ENCODE peak calls at places on chromosomes 16 and 17, in seven cellular contexts. E is endothelial cell of umbilical vein, S is ovary, H is suprapubic skin, R is heart left ventricle, U is breast epithelium, C is tibial nerve. P is an unnamed sample.

GRCh38 chr16:75053791-75054555 is 55.1 kb downstream of the ZNRF1 start:
- DNase-seq in C (peak), R (peak), S (peak), H (no peak), E (peak), U (peak), P (peak)

GRCh38 chr17:19305761-19306159 is 56.8 kb downstream of the B9D1 start:
- DNase-seq in E (no peak), S (no peak), H (no peak), R (no peak), C (no peak), U (no peak), P (no peak)

GRCh38 chr17:65554568-65555223 is 6.8 kb downstream of the AXIN2 start:
- DNase-seq in R (peak), C (no peak), H (no peak), E (no peak), U (no peak), S (no peak), P (no peak)

GRCh38 chr16:75304521-75305363 is 53.3 kb upstream of the BCAR1 start:
- DNase-seq in R (no peak), U (no peak), S (peak), E (peak), C (no peak), H (peak), P (peak)

GRCh38 chr17:32567511-32567910 is 80.7 kb downstream of the CDK5R1 start:
- DNase-seq in E (no peak), C (no peak), S (no peak), H (no peak), U (no peak), R (no peak), P (no peak)

GRCh38 chr17:5921919-5922318 is 148.3 kb upstream of the WSCD1 start:
- DNase-seq in C (no peak), H (no peak), R (no peak), S (no peak), E (no peak), U (no peak), P (no peak)

GRCh38 chr17:62792122-62792800 is 15.9 kb downstream of the MARCHF10 start:
- DNase-seq in E (peak), C (no peak), H (no peak), R (no peak), S (no peak), U (no peak), P (peak)

GRCh38 chr16:80144191-80144590 is 396.6 kb upstream of the DYNLRB2 start:
- DNase-seq in R (no peak), U (no peak), C (no peak), S (no peak), H (no peak), E (no peak), P (peak)

GRCh38 chr17:50548831-50549230 is 1.9 kb downstream of the SPATA20 start:
- DNase-seq in E (no peak), R (no peak), H (no peak), C (no peak), S (no peak), U (no peak), P (no peak)

GRCh38 chr16:89201467-89202377 is 1.4 kb upstream of the SLC22A31 start:
- DNase-seq in E (peak), S (peak), R (peak), H (peak), C (no peak), U (peak), P (peak)

GRCh38 chr17:48757524-48757961 is 29.0 kb upstream of the HOXB13 start:
- DNase-seq in H (no peak), E (no peak), U (no peak), R (no peak), C (no peak), S (no peak), P (no peak)

GRCh38 chr17:27954521-27955495 is 61.6 kb upstream of the LYRM9 start:
- DNase-seq in U (no peak), R (no peak), C (no peak), E (no peak), S (no peak), H (no peak), P (no peak)

GRCh38 chr17:75695141-75695829 is 26.0 kb upstream of the ITGB4 start:
- DNase-seq in R (no peak), H (no peak), C (no peak), S (no peak), E (no peak), U (no peak), P (no peak)

GRCh38 chr17:2086306-2086705 is 31.4 kb downstream of the HIC1 start:
- DNase-seq in R (no peak), U (no peak), S (no peak), E (no peak), H (no peak), C (no peak), P (no peak)

GRCh38 chr16:24993722-24994686 is 21.2 kb downstream of the ARHGAP17 start:
- DNase-seq in H (no peak), U (no peak), S (no peak), R (no peak), E (peak), C (no peak), P (no peak)

GRCh38 chr16:10181196-10182162 is 749 bp downstream of the GRIN2A start:
- DNase-seq in E (peak), U (peak), R (peak), C (no peak), S (peak), H (no peak), P (peak)

GRCh38 chr17:80195671-80196529 is 24.2 kb downstream of the SGSH start:
- DNase-seq in U (no peak), R (no peak), E (peak), S (no peak), C (no peak), H (no peak), P (no peak)

GRCh38 chr17:74842146-74842598 is 17.5 kb downstream of the GRIN2C start:
- DNase-seq in H (no peak), E (no peak), R (no peak), S (no peak), U (no peak), C (no peak), P (no peak)

GRCh38 chr17:44451016-44451415 is 52.2 kb downstream of the GPATCH8 start:
- DNase-seq in U (no peak), R (no peak), C (no peak), E (no peak), S (no peak), H (no peak), P (no peak)

GRCh38 chr16:19935696-19936095 is 51.0 kb upstream of the GPRC5B start:
- DNase-seq in U (no peak), H (no peak), E (no peak), S (no peak), C (no peak), R (no peak), P (no peak)

GRCh38 chr16:31876955-31877828 is 3.6 kb downstream of the ZNF267 start:
- DNase-seq in R (no peak), S (no peak), U (no peak), C (no peak), H (no peak), E (peak), P (no peak)

GRCh38 chr17:13419676-13420075 is 182.1 kb downstream of the HS3ST3A1 start:
- DNase-seq in U (no peak), C (no peak), E (no peak), R (no peak), H (no peak), S (no peak), P (no peak)

GRCh38 chr17:46770818-46771600 is 47.5 kb downstream of the WNT3 start:
- DNase-seq in U (no peak), H (peak), C (no peak), E (peak), S (no peak), R (no peak), P (peak)

GRCh38 chr17:66980896-66981295 is 16.4 kb downstream of the CACNG4 start:
- DNase-seq in H (no peak), S (no peak), U (no peak), R (no peak), C (no peak), E (no peak), P (no peak)

GRCh38 chr17:17809527-17810373 is 27.0 kb downstream of the SREBF1 start:
- DNase-seq in S (peak), E (no peak), R (peak), H (no peak), C (peak), U (no peak), P (no peak)

GRCh38 chr16:17018715-17019014 is 452.1 kb downstream of the XYLT1 start:
- DNase-seq in R (no peak), S (no peak), E (no peak), H (no peak), U (no peak), C (no peak), P (no peak)

GRCh38 chr16:86222965-86223551 is 287.3 kb upstream of the FOXF1 start:
- DNase-seq in U (no peak), C (no peak), E (peak), H (peak), S (no peak), R (no peak), P (no peak)

GRCh38 chr16:17718495-17718894 is 247.7 kb upstream of the XYLT1 start:
- DNase-seq in E (no peak), H (no peak), C (no peak), R (no peak), U (no peak), S (no peak), P (no peak)

GRCh38 chr17:61399131-61400057 is at the start of gene TBX2:
- DNase-seq in E (no peak), R (peak), U (peak), C (peak), H (no peak), S (peak), P (no peak)
- TF ChIP-seq POLR2A in E (no peak), R (peak), U (no peak), C (peak), H (no peak), S (no peak), P (no peak)

GRCh38 chr16:4416200-4417032 is at the start of gene CORO7:
- DNase-seq in H (peak), S (peak), C (peak), R (peak), U (peak), E (peak), P (peak)
- TF ChIP-seq CTCF in H (no peak), S (no peak), C (no peak), R (no peak), U (no peak), E (no peak), P (no peak)

GRCh38 chr17:1031711-1032110 is 34.8 kb downstream of the TIMM22 start:
- DNase-seq in E (no peak), R (peak), U (no peak), S (peak), C (no peak), H (no peak), P (no peak)
- H3K4me3 ChIP-seq in E (no peak), R (peak), U (peak), S (peak), C (peak), H (peak), P (no peak)

GRCh38 chr16:69171325-69172095 is 15.5 kb upstream of the SNTB2 start:
- DNase-seq in C (no peak), S (no peak), R (no peak), E (no peak), U (no peak), H (no peak), P (no peak)
- TF ChIP-seq POLR2A in C (no peak), S (no peak), R (no peak), E (no peak), U (no peak), H (no peak), P (no peak)

GRCh38 chr17:64145460-64145750 is 15.5 kb upstream of the ERN1 start:
- DNase-seq in U (no peak), S (no peak), H (no peak), E (no peak), R (no peak), C (no peak), P (no peak)
- TF ChIP-seq CTCF in U (no peak), S (no peak), H (no peak), E (no peak), R (no peak), C (no peak), P (no peak)

P was measured in lower leg skin.